ENCODE peak calls at places on chromosomes 13 and 19, in seven cellular contexts. E is stimulated activated CD4-positive, alpha-beta T cell treated with anti-CD3 and anti-CD28 coated beads, TNF-alpha, amount 100 ng/mL, for 48 hours; G is GM04504; L is NCI-H1105; I is stimulated activated naive CD8-positive, alpha-beta T cell treated with anti-CD3 and anti-CD28 coated beads, Interleukin-15, amount 100 ng/mL, for 72 hours; D is amniotic stem cell; S is CD8-positive, alpha-beta memory T cell. Q is an unnamed sample.
A peak's percentile ranks its signal among the peaks of the same experiment; 100 is the strongest.

GRCh38 chr19:10107817-10108367 is 1.7 kb downstream of the PPAN start:
- DNase-seq in E (no peak), S (no peak), L (no peak), I (no peak), G (no peak), D (no peak), Q (no peak)

GRCh38 chr19:35692010-35692409 is 12.3 kb upstream of the ZBTB32 start:
- DNase-seq in D (no peak), S (no peak), I (no peak), L (no peak), E (no peak), G (no peak), Q (no peak)

GRCh38 chr13:62126400-62126799 is 710.8 kb upstream of the PCDH20 start:
- DNase-seq in I (no peak), L (no peak), G (no peak), S (no peak), D (no peak), E (no peak), Q (no peak)

GRCh38 chr13:81275666-81276258 is 934.8 kb upstream of the SPRY2 start:
- DNase-seq in E (no peak), S (no peak), G (no peak), I (no peak), L (no peak), D (no peak), Q (no peak)

GRCh38 chr19:29519146-29519545 is 6.6 kb upstream of the VSTM2B start:
- DNase-seq in E (no peak), L (no peak), D (no peak), G (no peak), I (no peak), S (no peak), Q (no peak)

GRCh38 chr13:86567119-86567518 is 767.9 kb upstream of the SLITRK6 start:
- DNase-seq in I (no peak), G (no peak), E (no peak), L (no peak), D (no peak), S (no peak), Q (no peak)

GRCh38 chr13:46541210-46541609 is 11.8 kb upstream of the LRCH1 start:
- DNase-seq in G (no peak), E (no peak), L (no peak), S (no peak), I (no peak), D (no peak), Q (no peak)

GRCh38 chr13:76812971-76813691 is 73.1 kb downstream of the KCTD12 start:
- DNase-seq in E (no peak), G (peak; percentile 72), S (no peak), I (no peak), L (no peak), D (no peak), Q (no peak)

GRCh38 chr13:101231751-101232428 is 184.4 kb downstream of the NALCN start:
- DNase-seq in S (no peak), G (peak; percentile 10), D (no peak), I (no peak), E (no peak), L (no peak), Q (peak; percentile 60)

GRCh38 chr13:114101325-114101821 is 31.1 kb downstream of the RASA3 start:
- DNase-seq in S (no peak), G (no peak), E (no peak), L (no peak), I (no peak), D (no peak), Q (no peak)

GRCh38 chr19:904545-904944 is 8.5 kb downstream of the R3HDM4 start:
- DNase-seq in E (no peak), I (no peak), D (no peak), S (no peak), L (no peak), G (no peak), Q (no peak)

GRCh38 chr19:1041272-1041834 is 1.4 kb downstream of the ABCA7 start:
- DNase-seq in S (no peak), D (no peak), G (no peak), E (no peak), L (no peak), I (no peak), Q (no peak)